ENCODE peak calls at places on chromosomes 2 and 18, in ten cellular contexts. S is IMR-90, A is sigmoid colon, W is colonic mucosa, L is H1, T is neural progenitor cell, Q is AG09309, I is left ventricle myocardium inferior, F is cardiac fibroblast, M is fibroblast of pulmonary artery. N is an unnamed sample.

GRCh38 chr2:3279236-3279960 is 98.2 kb downstream of the EIPR1 start:
- DNase-seq in S (no peak), A (peak; percentile 39), W (no peak), L (no peak), T (no peak), Q (no peak), I (no peak), F (no peak), M (no peak), N (no peak)

GRCh38 chr2:182816856-182817255 is 49.6 kb downstream of the FRZB start:
- DNase-seq in S (peak; percentile 21), A (no peak), W (no peak), L (no peak), T (no peak), Q (no peak), I (no peak), F (no peak), M (no peak), N (no peak)

GRCh38 chr2:203551653-203552250 is 16.7 kb upstream of the RAPH1 start:
- DNase-seq in S (peak; percentile 70), A (no peak), W (peak; percentile 35), L (no peak), T (no peak), Q (no peak), I (no peak), F (peak; percentile 76), M (peak; percentile 85), N (no peak)

GRCh38 chr18:57198025-57198424 is 51.1 kb downstream of the BOD1L2 start:
- DNase-seq in S (no peak), A (no peak), W (no peak), L (no peak), T (no peak), Q (no peak), I (no peak), F (no peak), M (no peak), N (no peak)

GRCh38 chr2:29477186-29477585 is 362.0 kb downstream of the CLIP4 start:
- DNase-seq in S (no peak), A (no peak), W (no peak), L (no peak), T (no peak), Q (no peak), I (no peak), F (no peak), M (no peak), N (no peak)

GRCh38 chr2:191020742-191021381 is 6.9 kb upstream of the STAT1 start:
- DNase-seq in S (peak; percentile 93), A (peak; percentile 80), W (peak; percentile 41), L (no peak), T (no peak), Q (peak; percentile 82), I (no peak), F (peak; percentile 87), M (peak; percentile 93), N (no peak)

GRCh38 chr2:173806761-173807160 is 158.4 kb downstream of the SP3 start:
- DNase-seq in S (peak; percentile 4), A (no peak), W (no peak), L (no peak), T (no peak), Q (no peak), I (no peak), F (peak; percentile 5), M (peak; percentile 6), N (no peak)

GRCh38 chr2:226873826-226874225 is 38.0 kb downstream of the RHBDD1 start:
- DNase-seq in S (no peak), A (no peak), W (no peak), L (no peak), T (no peak), Q (no peak), I (no peak), F (no peak), M (no peak), N (no peak)

GRCh38 chr18:49015886-49016647 is 65.3 kb upstream of the SMAD7 start:
- DNase-seq in S (no peak), A (peak; percentile 53), W (peak; percentile 11), L (no peak), T (no peak), Q (no peak), I (no peak), F (no peak), M (no peak), N (no peak)

GRCh38 chr2:19733951-19734425 is 167.8 kb downstream of the TTC32 start:
- DNase-seq in S (peak; percentile 87), A (no peak), W (no peak), L (no peak), T (no peak), Q (peak; percentile 43), I (no peak), F (peak; percentile 31), M (peak; percentile 34), N (no peak)

GRCh38 chr2:237892936-237893595 is 33.6 kb downstream of the RAMP1 start:
- DNase-seq in S (no peak), A (peak; percentile 61), W (no peak), L (no peak), T (no peak), Q (no peak), I (no peak), F (no peak), M (no peak), N (no peak)

GRCh38 chr2:207385903-207386302 is 143.9 kb upstream of the CREB1 start:
- DNase-seq in S (peak; percentile 83), A (no peak), W (no peak), L (no peak), T (no peak), Q (no peak), I (no peak), F (peak; percentile 63), M (peak; percentile 76), N (no peak)

GRCh38 chr2:188979730-188980123 is 5.6 kb downstream of the COL3A1 start:
- DNase-seq in S (no peak), A (no peak), W (no peak), L (no peak), T (no peak), Q (no peak), I (no peak), F (peak; percentile 53), M (peak; percentile 20), N (no peak)

GRCh38 chr2:188976545-188977268 is 2.5 kb downstream of the COL3A1 start:
- DNase-seq in S (peak; percentile 81), A (no peak), W (no peak), L (no peak), T (no peak), Q (no peak), I (no peak), F (peak; percentile 82), M (peak; percentile 81), N (no peak)

GRCh38 chr2:188979119-188979729 is 5.1 kb downstream of the COL3A1 start:
- DNase-seq in S (peak; percentile 58), A (no peak), W (no peak), L (no peak), T (no peak), Q (no peak), I (no peak), F (no peak), M (no peak), N (no peak)

GRCh38 chr2:188975497-188976102 is 1.4 kb downstream of the COL3A1 start:
- DNase-seq in S (peak; percentile 93), A (peak; percentile 86), W (peak; percentile 33), L (no peak), T (no peak), Q (peak; percentile 87), I (no peak), F (peak; percentile 98), M (peak; percentile 98), N (no peak)

DNA sequence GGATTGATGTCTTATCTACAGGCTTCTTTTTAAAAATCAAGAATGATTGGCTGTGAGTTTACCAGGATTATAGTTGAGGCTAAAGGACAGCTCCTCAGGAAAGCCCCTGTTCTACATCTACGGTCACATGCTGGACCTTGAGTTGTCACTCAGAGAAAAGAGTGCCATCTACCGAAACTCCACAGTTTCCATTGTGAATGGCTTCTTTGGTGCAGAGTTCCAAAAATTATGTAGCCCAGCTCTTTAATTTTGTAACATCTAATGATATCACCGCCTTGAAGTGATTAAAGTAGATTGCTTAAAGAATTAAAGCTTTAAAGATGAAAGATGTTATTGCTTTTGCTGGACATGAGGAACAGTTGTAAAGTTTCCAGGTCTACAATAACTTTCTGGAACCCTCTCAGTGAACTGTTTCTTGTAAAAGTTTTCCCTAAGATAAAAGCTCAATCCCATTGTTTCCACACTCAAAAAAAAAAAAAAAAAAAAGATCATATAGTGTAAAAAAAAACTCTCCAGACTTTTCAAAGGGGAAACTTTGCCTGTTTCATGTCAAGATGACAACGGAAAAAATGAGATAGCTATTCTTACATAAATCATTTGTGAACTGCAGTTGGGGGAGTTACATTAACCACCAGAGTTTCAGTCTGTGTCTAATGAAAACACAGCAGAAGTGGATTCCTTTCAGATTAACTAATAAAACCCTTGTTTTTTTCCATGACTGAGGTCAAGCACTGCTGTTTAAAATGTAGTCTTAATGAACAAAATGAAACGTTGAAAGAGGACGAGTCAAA is 4.3 kb downstream of the COL3A1 start:
- DNase-seq in S (peak; percentile 69), A (no peak), W (no peak), L (no peak), T (peak; percentile 62), Q (no peak), I (no peak), F (peak; percentile 91), M (peak; percentile 94), N (no peak)
- H3K4me3 ChIP-seq in S (peak overlapping the region; percentile 19), A (peak overlapping the region; percentile 62), W (peak overlapping the region; percentile 3), L (no peak overlapping the region), T (no peak overlapping the region), Q (peak overlapping the region; percentile 3), I (peak overlapping the region; percentile 64), F (peak overlapping the region; percentile 60), M (peak overlapping the region; percentile 84), N (no peak overlapping the region)

GRCh38 chr2:112137516-112138142 is 556 bp upstream of the FBLN7 start:
- DNase-seq in S (peak; percentile 37), A (no peak), W (no peak), L (no peak), T (no peak), Q (peak; percentile 24), I (no peak), F (peak; percentile 13), M (no peak), N (no peak)
- H3K4me3 ChIP-seq in S (peak overlapping the region; percentile 61), A (peak overlapping the region; percentile 53), W (peak overlapping the region; percentile 48), L (peak overlapping the region; percentile 80), T (peak overlapping the region; percentile 59), Q (peak overlapping the region; percentile 58), I (peak overlapping the region; percentile 72), F (peak overlapping the region; percentile 48), M (peak overlapping the region; percentile 57), N (peak overlapping the region; percentile 59)

GRCh38 chr2:97715951-97716694 is 2.7 kb downstream of the ZAP70 start:
- DNase-seq in S (no peak), A (peak; percentile 47), W (no peak), L (no peak), T (no peak), Q (no peak), I (no peak), F (no peak), M (no peak), N (no peak)
- H3K4me3 ChIP-seq in S (no peak overlapping the region), A (no peak overlapping the region), W (no peak overlapping the region), L (no peak overlapping the region), T (no peak overlapping the region), Q (no peak overlapping the region), I (no peak overlapping the region), F (no peak overlapping the region), M (no peak overlapping the region), N (no peak overlapping the region)

DNA sequence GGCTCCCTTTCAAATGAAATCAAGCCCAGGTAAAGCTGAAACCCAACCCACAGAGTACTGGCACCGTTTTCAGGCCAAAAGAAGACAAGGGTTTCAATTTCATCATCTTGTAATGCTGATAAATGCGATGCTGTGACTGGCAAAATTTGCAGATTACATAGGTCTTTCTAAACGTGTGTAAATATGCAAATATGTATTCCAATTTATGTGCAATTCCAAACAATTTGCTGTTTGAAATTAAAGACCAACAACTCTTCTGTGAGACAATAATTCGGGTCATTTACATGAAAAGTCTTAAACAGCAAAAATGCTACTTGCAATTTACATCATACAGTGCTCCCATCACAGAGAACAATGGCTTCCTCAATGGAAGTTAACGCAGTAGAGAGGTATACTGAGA is 2.8 kb upstream of the ZNF532 start:
- DNase-seq in S (no peak), A (no peak), W (no peak), L (no peak), T (no peak), Q (no peak), I (no peak), F (no peak), M (no peak), N (no peak)
- H3K4me3 ChIP-seq in S (no peak overlapping the region), A (no peak overlapping the region), W (no peak overlapping the region), L (peak overlapping the region; percentile 85), T (peak overlapping the region; percentile 71), Q (no peak overlapping the region), I (peak overlapping the region; percentile 73), F (no peak overlapping the region), M (no peak overlapping the region), N (no peak overlapping the region)